ENCODE peak calls at places on chromosomes 1 and 21, in eight cellular contexts. A is mesothelial cell of epicardium, B is gastrocnemius medialis, T is brain microvascular endothelial cell, N is A673, E is GM10248, I is nephron progenitor cell, J is dorsolateral prefrontal cortex. S is an unnamed sample.

GRCh38 chr1:203086992-203087763 is 1.4 kb upstream of the MYOG start:
- DNase-seq in A (no peak), B (no peak), T (no peak), N (peak), E (no peak), I (no peak), J (no peak), S (no peak)

GRCh38 chr1:107588321-107588720 is 376.7 kb downstream of the VAV3 start:
- DNase-seq in A (no peak), B (no peak), T (no peak), N (no peak), E (no peak), I (no peak), J (no peak), S (no peak)

GRCh38 chr1:4023678-4024077 is 123.6 kb upstream of the C1orf174 start:
- DNase-seq in A (no peak), B (no peak), T (no peak), N (no peak), E (no peak), I (no peak), J (no peak), S (no peak)

GRCh38 chr1:10193340-10193739 is 17.0 kb upstream of the KIF1B start:
- DNase-seq in A (no peak), B (no peak), T (no peak), N (no peak), E (no peak), I (no peak), J (no peak), S (no peak)

GRCh38 chr1:160978510-160978927 is 23.9 kb upstream of the ITLN2 start:
- DNase-seq in A (no peak), B (no peak), T (peak), N (no peak), E (no peak), I (no peak), J (no peak), S (no peak)

GRCh38 chr21:33491373-33492102 is at the start of gene DNAJC28:
- DNase-seq in A (peak), B (peak), T (peak), N (peak), E (peak), I (peak), J (peak), S (peak)

GRCh38 chr1:230581446-230582079 is 60.7 kb upstream of the COG2 start:
- DNase-seq in A (no peak), B (no peak), T (no peak), N (peak), E (no peak), I (no peak), J (no peak), S (no peak)

GRCh38 chr1:232590742-232591082 is 39.2 kb downstream of the SIPA1L2 start:
- DNase-seq in A (no peak), B (no peak), T (no peak), N (no peak), E (peak), I (no peak), J (no peak), S (no peak)

GRCh38 chr1:44619261-44619900 is 54.9 kb downstream of the TMEM53 start:
- DNase-seq in A (no peak), B (no peak), T (no peak), N (no peak), E (no peak), I (peak), J (no peak), S (no peak)

GRCh38 chr1:172895050-172895460 is 155.7 kb downstream of the TNFSF18 start:
- DNase-seq in A (no peak), B (no peak), T (no peak), N (no peak), E (peak), I (no peak), J (no peak), S (peak)

DNA sequence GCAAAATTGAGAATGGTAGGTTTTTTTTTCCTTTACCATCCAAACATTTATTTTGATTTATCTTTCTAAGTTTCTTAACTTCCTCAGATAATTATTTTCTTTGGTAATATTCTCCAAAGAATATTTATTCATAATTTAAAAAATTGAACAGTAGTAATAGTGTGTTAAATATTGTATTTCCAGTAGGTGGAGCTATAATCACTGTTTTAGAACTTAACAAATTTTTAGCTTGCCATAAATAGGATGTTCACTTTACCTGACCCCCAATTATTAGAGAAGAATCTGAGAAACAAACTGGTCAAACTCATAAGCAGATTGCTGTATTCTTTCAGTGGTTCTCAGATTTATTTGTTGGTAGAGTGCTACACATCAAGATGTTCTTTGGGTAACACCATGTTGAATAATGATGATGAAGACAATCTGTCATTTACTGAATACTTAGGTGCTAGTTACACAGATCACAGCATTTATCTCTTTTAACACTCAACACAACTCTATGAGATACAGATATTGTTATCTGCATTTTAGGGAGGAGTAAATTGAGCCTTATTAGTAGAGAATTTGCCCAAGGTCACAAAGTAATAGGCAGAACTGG is 82.4 kb upstream of the GPR88 start:
- DNase-seq in A (no peak), B (no peak), T (no peak), N (peak), E (no peak), I (no peak), J (no peak), S (no peak)
- TF ChIP-seq CTCF in A (peak), B (no peak), T (peak), N (peak), E (peak), I (peak), J (peak), S (peak)

GRCh38 chr1:243609698-243610097 is 240.3 kb downstream of the AKT3 start:
- DNase-seq in A (no peak), B (no peak), T (no peak), N (no peak), E (no peak), I (no peak), J (no peak), S (no peak)
- TF ChIP-seq CTCF in A (no peak), B (no peak), T (no peak), N (no peak), E (no peak), I (no peak), J (no peak), S (no peak)

DNA sequence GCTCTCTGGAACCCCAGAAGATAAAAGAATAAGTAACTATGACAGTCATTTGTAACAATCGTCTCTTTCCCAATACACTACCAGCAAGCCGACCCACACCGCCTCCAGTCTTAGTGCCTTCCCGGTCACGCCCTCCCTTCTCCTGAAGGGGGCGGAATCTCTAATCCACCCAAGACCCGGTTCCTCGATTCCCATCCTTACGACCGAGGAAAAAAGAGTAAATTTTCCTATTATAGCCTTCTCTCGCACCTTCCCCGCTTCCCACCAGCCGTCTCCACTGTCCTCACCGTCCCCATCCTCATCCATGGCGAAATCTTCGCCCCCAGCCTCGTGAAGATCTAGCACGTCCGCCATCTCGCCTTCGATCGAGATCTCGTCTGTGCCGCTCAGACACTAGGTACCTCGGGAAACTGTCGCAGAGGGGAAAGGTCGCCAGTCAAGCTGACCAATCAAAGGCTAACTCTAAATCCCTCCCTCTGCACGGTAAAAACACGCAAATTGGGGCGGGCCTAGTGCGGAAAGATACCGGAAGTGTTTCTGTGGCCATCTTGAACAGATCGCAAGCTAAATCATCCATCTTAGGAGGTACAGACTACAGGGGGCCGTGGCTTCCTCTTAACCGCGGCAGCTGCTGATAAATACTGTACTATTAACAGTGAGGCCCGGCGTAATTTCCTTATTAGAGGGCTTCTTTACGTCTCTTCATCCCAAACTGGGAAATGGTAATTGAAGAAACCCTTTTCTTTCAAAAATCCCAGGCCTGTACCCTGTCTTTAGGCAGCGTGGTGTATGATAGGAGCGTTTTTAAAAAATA is at the start of gene RBM8A:
- DNase-seq in A (peak), B (peak), T (peak), N (peak), E (peak), I (peak), J (peak), S (peak)
- TF ChIP-seq CTCF in A (peak), B (peak), T (peak), N (peak), E (peak), I (peak), J (peak), S (peak)

GRCh38 chr1:154199563-154199879 is 6.6 kb downstream of the CFAP141 start:
- DNase-seq in A (no peak), B (no peak), T (no peak), N (no peak), E (no peak), I (no peak), J (no peak), S (no peak)
- TF ChIP-seq CTCF in A (no peak), B (no peak), T (peak), N (no peak), E (no peak), I (no peak), J (no peak), S (no peak)

GRCh38 chr1:194537521-194537920 is 1351.1 kb upstream of the B3GALT2 start:
- DNase-seq in A (no peak), B (no peak), T (no peak), N (no peak), E (no peak), I (no peak), J (no peak), S (no peak)

GRCh38 chr1:194533641-194534040 is 1347.2 kb upstream of the B3GALT2 start:
- DNase-seq in A (no peak), B (no peak), T (no peak), N (no peak), E (no peak), I (no peak), J (no peak), S (no peak)

GRCh38 chr1:194534784-194535183 is 1348.4 kb upstream of the B3GALT2 start:
- DNase-seq in A (no peak), B (no peak), T (no peak), N (no peak), E (no peak), I (no peak), J (no peak), S (no peak)

GRCh38 chr1:194535369-194535768 is 1349.0 kb upstream of the B3GALT2 start:
- DNase-seq in A (peak), B (no peak), T (no peak), N (no peak), E (no peak), I (no peak), J (no peak), S (no peak)

DNA sequence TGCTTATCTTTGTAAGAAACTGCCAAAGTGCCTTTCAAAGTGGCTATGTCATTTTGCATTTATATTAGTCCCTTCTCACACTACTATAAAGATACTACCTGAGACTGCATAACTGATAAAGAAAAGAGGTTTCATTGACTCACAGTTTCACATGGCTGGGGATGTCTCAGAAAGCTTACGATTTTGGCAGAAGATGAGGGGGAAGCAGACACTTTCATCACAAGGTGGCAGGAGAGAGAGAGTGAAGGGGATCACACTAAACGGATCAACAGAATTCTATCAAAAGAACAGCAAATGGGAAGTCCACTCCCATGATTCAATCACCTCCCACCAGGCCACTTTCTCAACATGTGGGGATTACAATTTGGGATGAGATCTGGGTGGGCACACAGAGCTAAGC is 1352.0 kb upstream of the B3GALT2 start:
- DNase-seq in A (no peak), B (no peak), T (no peak), N (no peak), E (no peak), I (no peak), J (no peak), S (no peak)
- TF ChIP-seq CTCF in A (no peak), B (no peak), T (peak), N (peak), E (no peak), I (no peak), J (no peak), S (no peak)

GRCh38 chr21:39381009-39381408 is 32.1 kb upstream of the HMGN1 start:
- DNase-seq in A (no peak), B (no peak), T (no peak), N (no peak), E (no peak), I (no peak), J (no peak), S (no peak)

GRCh38 chr21:39379986-39380891 is 31.4 kb upstream of the HMGN1 start:
- DNase-seq in A (peak), B (peak), T (peak), N (peak), E (peak), I (peak), J (peak), S (peak)

GRCh38 chr21:39375446-39375845 is 26.6 kb upstream of the HMGN1 start:
- DNase-seq in A (no peak), B (no peak), T (no peak), N (no peak), E (no peak), I (no peak), J (no peak), S (no peak)

GRCh38 chr21:39374046-39374445 is 25.2 kb upstream of the HMGN1 start:
- DNase-seq in A (no peak), B (no peak), T (no peak), N (no peak), E (no peak), I (no peak), J (no peak), S (no peak)

GRCh38 chr21:39377444-39378050 is 28.7 kb upstream of the HMGN1 start:
- DNase-seq in A (no peak), B (no peak), T (no peak), N (no peak), E (no peak), I (no peak), J (no peak), S (no peak)
- TF ChIP-seq CTCF in A (no peak), B (no peak), T (no peak), N (no peak), E (no peak), I (no peak), J (no peak), S (no peak)

DNA sequence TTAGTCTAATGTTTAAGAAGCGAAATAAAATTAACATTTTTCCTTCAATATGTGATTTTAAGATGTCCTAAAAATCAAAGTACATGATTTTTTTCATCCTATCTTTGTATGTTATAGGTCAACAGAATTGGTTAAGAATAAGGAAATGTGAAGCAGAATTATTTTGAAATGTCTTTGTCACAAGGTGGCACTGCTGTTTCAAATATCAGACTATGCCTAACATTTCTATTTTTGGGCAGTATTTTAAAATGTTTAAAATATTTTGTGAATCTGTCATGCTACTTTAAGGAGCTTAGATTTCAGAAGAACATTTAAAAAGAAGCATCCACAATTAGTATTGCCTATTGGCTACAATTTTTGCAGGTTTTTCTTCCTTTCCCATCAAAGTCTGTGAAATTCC is 38.7 kb downstream of the AMY1C start:
- DNase-seq in A (no peak), B (no peak), T (no peak), N (peak), E (no peak), I (no peak), J (no peak), S (no peak)
- TF ChIP-seq CTCF in A (no peak), B (no peak), T (no peak), N (peak), E (peak), I (peak), J (peak), S (no peak)

GRCh38 chr1:207876129-207876528 is 34.8 kb downstream of the CD34 start:
- DNase-seq in A (no peak), B (no peak), T (no peak), N (no peak), E (no peak), I (peak), J (no peak), S (peak)
- TF ChIP-seq CTCF in A (no peak), B (no peak), T (peak), N (peak), E (peak), I (peak), J (no peak), S (no peak)

GRCh38 chr1:6355621-6356020 is 37.9 kb downstream of the ACOT7 start:
- DNase-seq in A (no peak), B (no peak), T (no peak), N (no peak), E (no peak), I (no peak), J (no peak), S (no peak)

GRCh38 chr1:6358144-6358624 is 35.4 kb downstream of the ACOT7 start:
- DNase-seq in A (no peak), B (no peak), T (no peak), N (no peak), E (no peak), I (no peak), J (no peak), S (no peak)

GRCh38 chr1:6358757-6359567 is 34.6 kb downstream of the ACOT7 start:
- DNase-seq in A (no peak), B (no peak), T (peak), N (peak), E (peak), I (no peak), J (no peak), S (no peak)

GRCh38 chr1:6359568-6360496 is 33.7 kb downstream of the ACOT7 start:
- DNase-seq in A (peak), B (no peak), T (peak), N (peak), E (peak), I (peak), J (no peak), S (no peak)

DNA sequence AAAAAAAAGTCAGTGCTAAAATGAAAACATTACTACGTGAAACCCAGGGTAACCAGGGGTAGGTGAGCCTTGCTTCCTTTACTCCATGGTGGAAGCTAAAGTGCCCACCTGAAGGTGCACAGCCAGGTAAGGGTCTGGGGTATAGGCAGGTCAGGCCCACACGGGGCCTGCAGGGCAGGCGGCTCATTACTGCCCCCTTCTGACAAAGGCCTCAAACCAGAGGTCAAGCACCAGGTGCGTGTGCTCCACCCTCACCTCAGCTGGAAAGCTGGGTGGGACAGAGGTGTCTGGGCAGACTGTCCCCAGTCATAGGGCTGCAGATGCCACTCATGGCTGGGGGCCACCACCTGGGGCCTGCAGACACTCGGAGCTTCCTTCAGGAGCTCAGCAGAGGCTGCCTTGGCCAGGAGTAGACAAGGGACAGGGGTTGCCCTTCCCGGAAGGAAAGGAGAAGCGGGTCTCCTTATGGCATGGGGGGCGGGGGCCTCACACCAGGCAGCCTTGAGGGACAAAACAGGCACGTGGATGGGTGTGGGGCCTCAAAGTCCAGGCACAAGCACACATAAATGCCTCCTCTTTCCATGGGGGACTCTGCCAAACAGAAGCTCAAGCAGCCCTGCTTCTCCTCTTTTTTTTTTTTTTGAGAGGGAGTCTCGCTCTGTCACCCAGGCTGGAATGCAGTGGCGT is 36.2 kb downstream of the ACOT7 start:
- DNase-seq in A (no peak), B (no peak), T (no peak), N (no peak), E (no peak), I (no peak), J (no peak), S (no peak)
- TF ChIP-seq CTCF in A (no peak), B (no peak), T (peak), N (peak), E (peak), I (no peak), J (no peak), S (no peak)

S was measured in CD8-positive, alpha-beta T cell.